ENCODE peak calls at places on chromosomes 5 and 9, in four cellular contexts. C is A549, F is stomach, O is NB4. Q is an unnamed sample.
A peak's percentile ranks its signal among the peaks of the same experiment; 100 is the strongest.

GRCh38 chr9:90915693-90916092 is 114.1 kb downstream of the SYK start:
- DNase-seq in C (peak; percentile 36), F (peak; percentile 41), O (peak; percentile 45), Q (peak; percentile 70)

GRCh38 chr9:101356619-101357018 is 28.2 kb downstream of the BAAT start:
- DNase-seq in C (no peak), F (no peak), O (no peak), Q (no peak)

GRCh38 chr5:159340511-159340910 is 10.2 kb upstream of the IL12B start:
- DNase-seq in C (no peak), F (no peak), O (no peak), Q (no peak)

GRCh38 chr9:131346559-131346958 is 47.3 kb upstream of the PRRC2B start:
- DNase-seq in C (no peak), F (no peak), O (no peak), Q (no peak)

GRCh38 chr5:65790371-65791163 is 68.6 kb downstream of the NLN start:
- DNase-seq in C (no peak), F (no peak), O (peak; percentile 69), Q (no peak)

GRCh38 chr5:41296066-41296465 is 82.7 kb upstream of the C6 start:
- DNase-seq in C (no peak), F (no peak), O (no peak), Q (no peak)

GRCh38 chr5:153400931-153401330 is 89.5 kb upstream of the GRIA1 start:
- DNase-seq in C (no peak), F (no peak), O (no peak), Q (no peak)

GRCh38 chr5:759781-760362 is 24.7 kb downstream of the ZDHHC11B start:
- DNase-seq in C (no peak), F (peak; percentile 25), O (no peak), Q (no peak)

GRCh38 chr5:165309446-165309845 is 1804.0 kb downstream of the MAT2B start:
- DNase-seq in C (no peak), F (no peak), O (no peak), Q (no peak)

GRCh38 chr9:75169623-75170022 is 81.3 kb downstream of the OSTF1 start:
- DNase-seq in C (no peak), F (no peak), O (no peak), Q (no peak)

GRCh38 chr9:14437336-14438231 is 123.6 kb upstream of the NFIB start:
- DNase-seq in C (no peak), F (no peak), O (no peak), Q (peak; percentile 56)

GRCh38 chr5:154440540-154440939 is 5.3 kb upstream of the SAP30L start:
- DNase-seq in C (no peak), F (no peak), O (no peak), Q (no peak)

GRCh38 chr9:127873886-127874285 is 3.6 kb downstream of the AK1 start:
- DNase-seq in C (no peak), F (peak; percentile 90), O (no peak), Q (peak; percentile 91)

GRCh38 chr5:172175263-172175719 is 12.7 kb downstream of the STK10 start:
- DNase-seq in C (no peak), F (peak; percentile 63), O (peak; percentile 98), Q (no peak)

GRCh38 chr9:134205636-134206316 is 41.4 kb upstream of the RNU6ATAC start:
- DNase-seq in C (no peak), F (no peak), O (no peak), Q (no peak)

GRCh38 chr5:66653380-66653779 is 57.2 kb downstream of the MAST4 start:
- DNase-seq in C (no peak), F (no peak), O (no peak), Q (no peak)

GRCh38 chr5:93850311-93850710 is 108.9 kb upstream of the POU5F2 start:
- DNase-seq in C (peak; percentile 3), F (no peak), O (peak; percentile 2), Q (no peak)

GRCh38 chr5:173640166-173640804 is 23.8 kb upstream of the BOD1 start:
- DNase-seq in C (no peak), F (no peak), O (no peak), Q (no peak)

GRCh38 chr9:4661165-4662095 is 664 bp upstream of the PLPP6 start:
- DNase-seq in C (no peak), F (no peak), O (peak; percentile 56), Q (no peak)

GRCh38 chr5:139711067-139711851 is 63.1 kb downstream of the CXXC5 start:
- DNase-seq in C (peak; percentile 46), F (no peak), O (peak; percentile 82), Q (no peak)
- TF ChIP-seq POLR2A in C (no peak), F (no peak), O (no peak), Q (no peak)

GRCh38 chr5:163352531-163352930 is 84.9 kb upstream of the CCNG1 start:
- DNase-seq in C (no peak), F (no peak), O (no peak), Q (no peak)
- TF ChIP-seq POLR2A in C (no peak), F (no peak), O (no peak), Q (no peak)

GRCh38 chr5:161286066-161286655 is 260.4 kb downstream of the GABRB2 start:
- DNase-seq in C (no peak), F (no peak), O (no peak), Q (no peak)
- TF ChIP-seq POLR2A in C (no peak), F (no peak), O (no peak), Q (no peak)

GRCh38 chr9:36461341-36461740 is 61.3 kb upstream of the RNF38 start:
- DNase-seq in C (no peak), F (no peak), O (no peak), Q (no peak)

GRCh38 chr9:36456480-36457115 is 56.5 kb upstream of the RNF38 start:
- DNase-seq in C (no peak), F (no peak), O (no peak), Q (no peak)

GRCh38 chr9:36462245-36462644 is 62.2 kb upstream of the RNF38 start:
- DNase-seq in C (no peak), F (no peak), O (no peak), Q (no peak)

GRCh38 chr9:36451949-36452348 is 51.9 kb upstream of the RNF38 start:
- DNase-seq in C (no peak), F (no peak), O (no peak), Q (no peak)

DNA sequence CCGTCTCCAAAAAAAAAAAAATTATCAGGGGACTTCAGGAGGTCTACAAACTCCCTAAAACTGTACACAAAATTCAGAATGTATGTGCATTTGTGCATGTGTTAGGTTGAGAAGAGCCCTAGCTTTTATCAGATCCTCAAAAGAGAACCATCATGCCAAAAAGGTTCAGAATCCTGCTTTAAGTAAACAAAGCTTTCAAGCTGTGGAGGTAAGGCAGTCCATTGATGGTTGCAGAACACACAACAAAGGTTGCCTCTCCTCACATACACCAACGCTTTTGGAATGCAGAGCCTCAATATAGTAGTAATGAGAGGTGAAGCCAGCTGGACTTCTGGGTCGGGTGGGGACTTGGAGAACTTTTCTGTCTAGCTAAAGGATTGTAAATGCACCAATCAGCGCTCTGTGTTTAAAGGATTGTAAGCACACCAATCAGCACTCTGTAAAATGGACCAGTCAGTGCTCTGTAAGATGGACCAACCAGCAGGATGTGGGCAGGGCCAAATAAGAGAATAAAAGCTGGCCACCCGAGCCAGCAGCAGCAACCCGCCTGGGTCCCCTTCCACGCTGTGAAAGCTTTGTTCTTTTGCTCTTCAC is 57.9 kb upstream of the RNF38 start:
- DNase-seq in C (no peak), F (no peak), O (no peak), Q (no peak)
- TF ChIP-seq POLR2A in C (no peak), F (no peak), O (no peak), Q (no peak)

GRCh38 chr9:33264473-33265177 is at the start of the genes BAG1 and CHMP5:
- DNase-seq in C (peak; percentile 99), F (peak; percentile 100), O (peak; percentile 100), Q (peak; percentile 100)
- TF ChIP-seq POLR2A in C (peak; percentile 77), F (peak; percentile 25), O (peak; percentile 84), Q (no peak)

GRCh38 chr9:35870351-35870923 is at the start of gene OR13J1:
- DNase-seq in C (no peak), F (no peak), O (no peak), Q (no peak)

GRCh38 chr9:35868972-35869371 is 1.2 kb downstream of the OR13J1 start:
- DNase-seq in C (no peak), F (no peak), O (peak; percentile 8), Q (no peak)

GRCh38 chr9:35869621-35870216 is 482 bp downstream of the OR13J1 start:
- DNase-seq in C (no peak), F (no peak), O (no peak), Q (no peak)

GRCh38 chr9:35864695-35865255 is 5.4 kb downstream of the OR13J1 start:
- DNase-seq in C (no peak), F (no peak), O (no peak), Q (no peak)

DNA sequence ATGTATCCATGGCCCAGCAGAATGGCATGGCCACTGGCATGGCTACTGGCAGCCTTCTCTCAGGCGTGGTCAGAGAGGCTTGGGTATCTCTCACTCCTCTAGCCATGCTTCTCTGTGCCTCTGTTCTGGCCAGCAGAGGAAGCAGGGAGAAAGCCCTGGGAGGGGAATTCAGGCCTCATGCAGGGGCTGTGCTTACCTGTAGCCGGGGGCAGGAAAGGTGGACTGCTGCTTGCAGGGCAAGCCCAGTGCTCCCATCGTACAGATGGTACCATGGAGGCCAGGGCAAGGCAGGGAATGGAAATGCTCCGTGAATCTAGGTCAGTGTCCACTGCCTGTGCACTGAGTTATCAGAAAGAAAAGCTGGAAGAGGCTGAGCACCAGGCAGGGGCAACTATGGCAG is 2.7 kb downstream of the OR13J1 start:
- DNase-seq in C (no peak), F (no peak), O (no peak), Q (no peak)
- TF ChIP-seq POLR2A in C (no peak), F (no peak), O (no peak), Q (no peak)

GRCh38 chr9:132773093-132773492 is 102.8 kb downstream of the GTF3C4 start:
- DNase-seq in C (no peak), F (no peak), O (no peak), Q (no peak)

GRCh38 chr9:132770775-132771310 is 100.6 kb downstream of the GTF3C4 start:
- DNase-seq in C (no peak), F (no peak), O (no peak), Q (no peak)

GRCh38 chr9:132769895-132770774 is 99.9 kb downstream of the GTF3C4 start:
- DNase-seq in C (peak; percentile 26), F (peak; percentile 78), O (peak; percentile 82), Q (peak; percentile 62)

GRCh38 chr9:132773764-132774339 is 103.6 kb downstream of the GTF3C4 start:
- DNase-seq in C (no peak), F (no peak), O (no peak), Q (no peak)

DNA sequence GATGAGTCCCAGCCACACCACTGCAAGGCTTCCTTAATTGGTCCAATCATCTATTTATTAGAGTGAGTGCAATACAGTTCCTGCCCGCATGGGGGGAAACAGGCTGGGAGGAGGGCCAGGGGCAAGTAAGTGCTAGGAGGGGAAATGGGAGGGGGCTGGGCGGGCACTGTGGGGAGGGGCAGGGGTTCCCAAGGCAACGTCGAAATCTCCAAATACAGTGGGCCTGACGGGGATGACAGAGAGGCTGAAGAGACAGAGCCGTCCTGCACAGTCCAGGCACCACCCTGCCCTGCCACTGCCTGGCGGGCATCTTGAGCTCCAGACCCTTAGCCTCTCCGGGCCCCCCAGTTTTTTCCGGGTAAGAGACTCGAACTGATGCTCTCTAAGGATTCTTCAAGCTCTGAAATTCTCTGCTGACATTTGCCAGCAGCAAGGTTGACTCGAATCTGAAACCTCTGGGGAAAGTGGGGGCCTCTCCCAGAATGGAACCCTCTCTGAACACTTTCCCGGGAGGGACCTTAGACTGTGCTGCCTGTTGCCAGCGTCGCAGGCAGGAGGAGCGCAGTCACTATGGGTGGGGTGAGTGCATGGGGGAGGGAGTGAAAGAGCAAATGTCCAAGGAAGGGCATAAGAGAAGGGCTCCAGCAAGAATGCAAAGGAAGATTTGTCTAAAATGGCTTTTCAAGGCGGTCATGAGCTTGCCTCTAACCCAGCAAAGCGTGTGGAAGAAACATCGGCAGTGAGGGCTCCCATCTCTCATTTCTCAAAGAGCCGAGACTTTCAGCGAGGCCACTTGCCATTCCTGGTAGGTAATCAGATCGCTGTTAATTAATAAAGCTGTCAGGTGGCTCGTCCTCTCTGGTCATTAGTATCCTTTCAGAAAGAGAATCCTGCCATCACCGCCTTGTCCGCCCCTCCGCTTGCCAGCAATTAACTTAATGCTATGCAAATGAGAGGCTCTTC is 98.9 kb downstream of the GTF3C4 start:
- DNase-seq in C (peak; percentile 56), F (peak; percentile 63), O (peak; percentile 83), Q (peak; percentile 60)
- TF ChIP-seq POLR2A in C (no peak), F (no peak), O (peak; percentile 24), Q (no peak)

Q was measured in testis.